ENCODE peak calls at places on chromosomes 3 and 15, in six cellular contexts. Y, F, J, T, V and Q are unnamed samples.

GRCh38 chr15:49060710-49061483 is 14.7 kb upstream of the SECISBP2L start:
- DNase-seq in Y (no peak), F (no peak), J (no peak), T (no peak), V (peak), Q (no peak)

GRCh38 chr3:134222835-134223234 is 27.8 kb downstream of the RYK start:
- DNase-seq in Y (no peak), F (no peak), J (no peak), T (no peak), V (no peak), Q (no peak)

GRCh38 chr15:81865850-81866537 is 179.8 kb downstream of the MEX3B start:
- DNase-seq in Y (no peak), F (no peak), J (no peak), T (no peak), V (no peak), Q (no peak)

GRCh38 chr15:62607643-62608042 is 434.9 kb upstream of the TPM1 start:
- DNase-seq in Y (no peak), F (no peak), J (no peak), T (no peak), V (peak), Q (no peak)

GRCh38 chr3:188646592-188646991 is 492.6 kb downstream of the LPP start:
- DNase-seq in Y (no peak), F (no peak), J (no peak), T (no peak), V (peak), Q (peak)

GRCh38 chr3:112470791-112471190 is 28.5 kb downstream of the BTLA start:
- DNase-seq in Y (no peak), F (no peak), J (no peak), T (no peak), V (peak), Q (no peak)

GRCh38 chr15:46277994-46278885 is 643.4 kb downstream of the SQOR start:
- DNase-seq in Y (no peak), F (no peak), J (no peak), T (no peak), V (no peak), Q (no peak)

GRCh38 chr3:158696618-158697017 is 24.2 kb upstream of the LXN start:
- DNase-seq in Y (no peak), F (no peak), J (peak), T (no peak), V (peak), Q (no peak)

GRCh38 chr3:15611018-15611417 is 9.5 kb downstream of the BTD start:
- DNase-seq in Y (peak), F (no peak), J (no peak), T (no peak), V (no peak), Q (no peak)

GRCh38 chr3:57227930-57228733 is 603 bp downstream of the APPL1 start:
- DNase-seq in Y (peak), F (no peak), J (peak), T (peak), V (peak), Q (peak)
- TF ChIP-seq POLR2A in Y (no peak), F (peak), J (no peak), T (peak), V (no peak), Q (no peak)

GRCh38 chr3:56754753-56755365 is 46.9 kb downstream of the ARHGEF3 start:
- DNase-seq in Y (no peak), F (no peak), J (no peak), T (peak), V (no peak), Q (no peak)
- TF ChIP-seq POLR2A in Y (no peak), F (no peak), J (no peak), T (no peak), V (no peak), Q (no peak)

GRCh38 chr3:37458162-37458895 is 283.9 kb upstream of the LRRFIP2 start:
- DNase-seq in Y (no peak), F (no peak), J (no peak), T (no peak), V (no peak), Q (no peak)

GRCh38 chr3:37456270-37456708 is 281.9 kb upstream of the LRRFIP2 start:
- DNase-seq in Y (peak), F (no peak), J (no peak), T (peak), V (no peak), Q (no peak)

GRCh38 chr3:37456791-37457190 is 282.4 kb upstream of the LRRFIP2 start:
- DNase-seq in Y (no peak), F (no peak), J (no peak), T (no peak), V (no peak), Q (no peak)

GRCh38 chr3:37457392-37458065 is 283.1 kb upstream of the LRRFIP2 start:
- DNase-seq in Y (no peak), F (no peak), J (no peak), T (peak), V (no peak), Q (no peak)

DNA sequence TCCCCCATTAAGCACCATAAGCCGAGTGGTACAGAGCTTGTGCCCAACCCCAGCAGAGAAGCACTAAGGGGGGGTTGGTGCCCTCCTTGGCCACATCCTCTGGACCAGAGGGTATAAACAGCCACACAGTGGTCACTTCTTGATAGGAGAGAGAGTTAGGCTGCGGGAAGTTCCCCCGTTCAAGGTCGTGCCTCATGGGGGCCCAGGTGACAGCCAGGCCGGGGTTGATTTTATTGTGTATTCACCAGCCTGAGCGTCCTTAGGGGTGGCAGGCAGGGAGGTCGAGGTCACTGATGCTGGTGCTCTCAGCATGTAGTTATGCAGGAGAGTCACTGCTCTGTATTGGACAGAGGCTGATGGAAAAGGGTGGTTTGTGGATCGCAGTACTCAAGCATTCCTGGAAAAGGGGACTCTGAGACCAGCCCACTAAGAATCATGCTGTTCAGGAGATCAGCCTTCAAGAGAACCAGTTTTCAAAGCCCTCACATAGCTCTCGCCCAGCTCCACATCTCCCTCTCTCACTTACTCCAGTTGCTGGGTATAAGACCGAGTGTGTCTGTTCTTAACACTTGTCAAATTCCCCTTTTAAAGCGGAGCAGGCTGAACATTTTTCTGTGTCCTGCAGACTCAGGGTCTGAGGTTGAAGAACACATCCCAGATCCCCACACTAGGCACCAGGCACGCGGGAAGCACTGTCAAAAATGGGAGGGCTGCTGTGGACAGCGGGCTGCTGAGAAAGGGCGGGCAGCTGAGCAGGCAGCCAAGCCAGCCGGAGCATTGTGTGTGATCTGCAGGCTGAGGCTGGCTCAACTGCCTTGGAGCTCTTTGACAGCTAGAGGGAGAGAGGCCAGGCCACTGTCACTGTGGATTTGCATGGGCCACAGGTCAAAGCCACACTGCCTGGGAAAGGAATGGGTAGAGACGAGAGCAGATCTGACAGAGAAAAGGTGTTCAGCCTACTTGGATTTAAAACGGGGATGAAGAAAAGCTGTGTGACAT is 279.3 kb upstream of the LRRFIP2 start:
- DNase-seq in Y (peak), F (peak), J (no peak), T (peak), V (no peak), Q (no peak)
- TF ChIP-seq POLR2A in Y (no peak), F (no peak), J (no peak), T (peak), V (no peak), Q (no peak)

GRCh38 chr15:76347507-76348055 is 11.0 kb downstream of the ISL2 start:
- DNase-seq in Y (no peak), F (no peak), J (no peak), T (no peak), V (no peak), Q (no peak)
- TF ChIP-seq POLR2A in Y (no peak), F (no peak), J (no peak), T (no peak), V (no peak), Q (no peak)

GRCh38 chr3:194142156-194142910 is 6.4 kb downstream of the HES1 start:
- DNase-seq in Y (no peak), F (peak), J (no peak), T (no peak), V (no peak), Q (peak)

GRCh38 chr3:194139977-194140351 is 4.0 kb downstream of the HES1 start:
- DNase-seq in Y (no peak), F (no peak), J (no peak), T (no peak), V (peak), Q (no peak)

GRCh38 chr3:194140520-194141414 is 4.8 kb downstream of the HES1 start:
- DNase-seq in Y (peak), F (peak), J (peak), T (peak), V (no peak), Q (peak)

GRCh38 chr3:194139085-194139976 is 3.4 kb downstream of the HES1 start:
- DNase-seq in Y (no peak), F (no peak), J (peak), T (peak), V (peak), Q (peak)

GRCh38 chr3:194141415-194142155 is 5.6 kb downstream of the HES1 start:
- DNase-seq in Y (peak), F (peak), J (peak), T (peak), V (peak), Q (peak)
- TF ChIP-seq POLR2A in Y (no peak), F (no peak), J (no peak), T (no peak), V (no peak), Q (peak)